ENCODE peak calls at places on chromosomes 16 and 17, in six cellular contexts. O, M, G, D, V and Z are unnamed samples.

GRCh38 chr17:81536299-81537290 is 8.4 kb downstream of the FSCN2 start:
- DNase-seq in D (no peak), O (no peak), M (no peak), G (no peak), V (no peak), Z (no peak)

GRCh38 chr16:85728879-85729278 is 22.0 kb downstream of the C16orf74 start:
- DNase-seq in M (no peak), D (no peak), G (no peak), O (no peak), V (no peak), Z (no peak)

GRCh38 chr17:59853168-59853918 is 39.4 kb downstream of the TUBD1 start:
- DNase-seq in M (peak), G (no peak), D (peak), O (peak), V (no peak), Z (no peak)

GRCh38 chr17:48162946-48163506 is 55.5 kb downstream of the SNX11 start:
- DNase-seq in V (no peak), M (peak), D (peak), G (no peak), O (no peak), Z (no peak)

GRCh38 chr16:87472935-87473334 is 19.9 kb downstream of the ZCCHC14 start:
- DNase-seq in D (no peak), G (no peak), O (no peak), V (no peak), M (no peak), Z (no peak)

GRCh38 chr16:35480988-35481387 is 2021.6 kb downstream of the TP53TG3F start:
- DNase-seq in M (no peak), V (no peak), O (no peak), D (no peak), G (no peak), Z (no peak)

GRCh38 chr17:31099051-31099450 is 4.3 kb downstream of the NF1 start:
- DNase-seq in V (no peak), O (no peak), G (no peak), D (no peak), M (no peak), Z (no peak)

GRCh38 chr17:63439682-63440081 is 6.4 kb downstream of the CYB561 start:
- DNase-seq in V (no peak), M (no peak), D (no peak), O (no peak), G (no peak), Z (no peak)

GRCh38 chr17:14873540-14873939 is 391.6 kb downstream of the PMP22 start:
- DNase-seq in V (no peak), G (no peak), O (no peak), M (no peak), D (no peak), Z (no peak)

GRCh38 chr16:11852092-11852809 is 909 bp upstream of the RSL1D1 start:
- DNase-seq in V (no peak), G (no peak), D (peak), O (no peak), M (no peak), Z (peak)

GRCh38 chr16:7351572-7351971 is 18.9 kb downstream of the RBFOX1 start:
- DNase-seq in D (no peak), V (no peak), O (no peak), G (no peak), M (no peak), Z (no peak)

GRCh38 chr17:74862108-74862901 is 2.6 kb upstream of the GRIN2C start:
- DNase-seq in O (no peak), M (peak), V (no peak), D (peak), G (no peak), Z (peak)

GRCh38 chr17:14871921-14872320 is 393.2 kb downstream of the PMP22 start:
- DNase-seq in O (no peak), V (no peak), M (no peak), D (no peak), G (no peak), Z (no peak)

GRCh38 chr17:78665952-78666920 is 89.0 kb upstream of the DNAH17 start:
- DNase-seq in V (no peak), M (peak), D (peak), G (no peak), O (no peak), Z (no peak)

GRCh38 chr17:16466407-16466806 is 25.6 kb downstream of the LRRC75A start:
- DNase-seq in O (no peak), G (no peak), M (no peak), V (no peak), D (no peak), Z (no peak)

GRCh38 chr17:75998327-75998795 is 2.3 kb upstream of the CDK3 start:
- DNase-seq in G (no peak), M (no peak), D (peak), O (no peak), V (no peak), Z (no peak)

GRCh38 chr16:9797306-9797705 is 384.9 kb downstream of the GRIN2A start:
- DNase-seq in O (no peak), G (no peak), V (no peak), M (no peak), D (peak), Z (no peak)

GRCh38 chr17:27293359-27293897 is 486 bp upstream of the WSB1 start:
- DNase-seq in M (peak), O (no peak), G (peak), D (no peak), V (no peak), Z (no peak)

GRCh38 chr16:87713469-87714229 is 52.1 kb downstream of the KLHDC4 start:
- DNase-seq in D (no peak), G (no peak), O (no peak), V (no peak), M (no peak), Z (no peak)

GRCh38 chr16:85995591-85996461 is 96.9 kb downstream of the IRF8 start:
- DNase-seq in G (no peak), D (no peak), V (no peak), O (no peak), M (peak), Z (no peak)

GRCh38 chr16:77711775-77712174 is 10.5 kb upstream of the NUDT7 start:
- DNase-seq in M (no peak), O (no peak), V (no peak), G (no peak), D (peak), Z (no peak)

GRCh38 chr16:30706046-30706445 is 7.1 kb downstream of the SRCAP start:
- DNase-seq in O (no peak), V (no peak), M (no peak), D (no peak), G (no peak), Z (no peak)

GRCh38 chr17:75848523-75849303 is 4.5 kb upstream of the UNC13D start:
- DNase-seq in D (peak), O (peak), M (peak), G (peak), V (peak), Z (peak)

GRCh38 chr16:87278191-87279093 is 38.8 kb downstream of the C16orf95 start:
- DNase-seq in O (peak), D (peak), G (peak), V (peak), M (peak), Z (peak)

GRCh38 chr16:68711421-68712139 is 25.5 kb upstream of the CDH1 start:
- DNase-seq in M (peak), G (no peak), V (no peak), O (no peak), D (no peak), Z (no peak)

GRCh38 chr16:15690296-15690695 is 40.3 kb downstream of the NDE1 start:
- DNase-seq in D (no peak), V (no peak), M (no peak), O (no peak), G (no peak), Z (no peak)

GRCh38 chr17:45931677-45932076 is 37.3 kb downstream of the MAPT start:
- DNase-seq in V (no peak), D (no peak), O (no peak), M (no peak), G (no peak), Z (no peak)

GRCh38 chr17:4739122-4740024 is at the start of the genes CXCL16 and ZMYND15:
- DNase-seq in V (peak), O (peak), D (no peak), M (peak), G (peak), Z (peak)

GRCh38 chr16:88512728-88513674 is 57.2 kb upstream of the ZC3H18 start:
- DNase-seq in D (no peak), G (no peak), O (no peak), M (peak), V (no peak), Z (no peak)

GRCh38 chr16:79703066-79703465 is 102.5 kb upstream of the MAF start:
- DNase-seq in G (no peak), O (no peak), M (no peak), D (no peak), V (no peak), Z (no peak)

GRCh38 chr17:56176101-56176500 is 22.8 kb downstream of the ANKFN1 start:
- DNase-seq in G (no peak), M (no peak), V (no peak), D (no peak), O (no peak), Z (no peak)

GRCh38 chr17:2850991-2851390 is 54.8 kb downstream of the RAP1GAP2 start:
- DNase-seq in M (no peak), G (no peak), V (no peak), D (no peak), O (no peak), Z (no peak)

GRCh38 chr17:59505610-59506276 is 59.7 kb upstream of the DHX40 start:
- DNase-seq in G (no peak), M (peak), D (peak), V (no peak), O (no peak), Z (no peak)

GRCh38 chr17:16282522-16282921 is 65.5 kb downstream of the PIGL start:
- DNase-seq in D (no peak), M (no peak), O (no peak), V (no peak), G (no peak), Z (no peak)

GRCh38 chr16:24773771-24774427 is 44.4 kb downstream of the TNRC6A start:
- DNase-seq in V (no peak), M (no peak), G (no peak), D (no peak), O (no peak), Z (no peak)

GRCh38 chr16:24776486-24777220 is 47.2 kb downstream of the TNRC6A start:
- DNase-seq in D (no peak), O (no peak), V (no peak), M (peak), G (no peak), Z (no peak)

GRCh38 chr16:24771779-24772157 is 42.3 kb downstream of the TNRC6A start:
- DNase-seq in M (no peak), V (no peak), D (peak), O (no peak), G (no peak), Z (no peak)

GRCh38 chr16:24775455-24775854 is 46.0 kb downstream of the TNRC6A start:
- DNase-seq in O (peak), G (no peak), D (no peak), M (no peak), V (no peak), Z (peak)

GRCh38 chr16:24774510-24774909 is 45.1 kb downstream of the TNRC6A start:
- DNase-seq in D (no peak), M (no peak), O (no peak), V (no peak), G (no peak), Z (no peak)
- H3K27ac ChIP-seq in D (no peak), M (no peak), O (no peak), V (no peak), G (no peak), Z (no peak)

GRCh38 chr16:84502581-84502980 is 1.9 kb downstream of the MEAK7 start:
- DNase-seq in G (no peak), O (no peak), M (no peak), V (no peak), D (no peak), Z (no peak)
- H3K4me3 ChIP-seq in G (no peak), O (no peak), M (no peak), V (no peak), D (no peak), Z (no peak)

GRCh38 chr17:980406-981291 is 1.1 kb upstream of the NXN start:
- DNase-seq in D (peak), O (peak), G (peak), V (peak), M (peak), Z (peak)

GRCh38 chr17:981292-981658 is 1.7 kb upstream of the NXN start:
- DNase-seq in D (no peak), M (no peak), O (no peak), G (no peak), V (no peak), Z (no peak)

GRCh38 chr17:979211-979538 is 401 bp downstream of the NXN start:
- DNase-seq in G (no peak), O (no peak), M (no peak), V (peak), D (no peak), Z (no peak)

GRCh38 chr17:978110-979093 is 1.2 kb downstream of the NXN start:
- DNase-seq in D (no peak), O (no peak), M (no peak), G (peak), V (no peak), Z (no peak)

DNA sequence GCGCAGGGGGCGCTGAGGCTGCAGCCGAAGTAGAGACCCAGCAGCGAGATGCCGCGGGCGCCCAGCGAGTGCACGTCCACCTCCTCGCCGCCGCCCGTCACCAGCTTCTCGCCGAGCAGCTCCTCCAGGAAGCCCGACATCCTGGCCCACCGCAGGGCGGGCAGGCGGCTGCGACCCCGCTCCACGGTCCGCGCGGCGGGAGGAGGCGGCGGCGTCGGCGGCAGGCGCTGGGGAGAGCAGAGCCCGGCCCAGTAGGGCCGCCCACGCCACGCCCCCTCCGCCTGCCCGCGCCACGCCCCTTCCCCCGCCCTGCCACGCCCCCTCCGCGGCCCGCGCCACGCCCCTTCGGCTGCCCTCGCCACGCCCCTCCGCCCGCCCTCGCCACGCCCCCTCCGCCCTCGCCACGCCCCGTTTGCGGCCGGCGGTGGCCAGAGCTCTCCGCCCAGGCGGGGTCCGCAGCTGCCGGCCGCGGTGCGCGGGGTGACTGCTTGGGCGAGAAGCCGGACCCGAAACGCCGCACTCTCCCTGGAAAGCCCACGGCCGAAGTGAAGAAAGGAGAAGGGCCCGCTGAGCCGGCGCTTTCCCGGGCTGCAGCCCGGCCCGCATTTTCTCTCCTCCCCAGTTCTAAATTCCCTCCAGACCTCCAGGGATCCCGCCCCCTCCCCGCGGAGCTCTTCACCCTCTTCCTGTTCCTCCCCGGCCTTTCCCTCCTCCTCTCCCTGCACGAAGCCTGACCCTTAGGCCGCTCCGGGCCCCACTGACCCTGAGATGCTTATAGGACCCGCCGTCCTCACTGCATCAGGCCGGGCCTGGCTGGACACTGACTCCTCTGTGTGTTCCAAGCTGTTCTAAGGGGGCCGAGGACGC is at the start of gene NXN:
- DNase-seq in O (peak), M (peak), V (peak), G (peak), D (peak), Z (peak)
- TF ChIP-seq POLR2A in O (peak), M (no peak), V (no peak), G (peak), D (peak), Z (no peak)

GRCh38 chr17:80158846-80159245 is 11.0 kb upstream of the CARD14 start:
- DNase-seq in D (no peak), G (no peak), M (no peak), O (no peak), V (no peak), Z (no peak)
- H3K27ac ChIP-seq in D (no peak), G (no peak), M (no peak), O (no peak), V (no peak), Z (no peak)

GRCh38 chr16:75012380-75013081 is 13.7 kb downstream of the ZNRF1 start:
- DNase-seq in O (no peak), G (no peak), V (no peak), M (no peak), D (no peak), Z (no peak)
- H3K4me3 ChIP-seq in O (no peak), G (no peak), V (peak), M (no peak), D (no peak), Z (no peak)

GRCh38 chr17:36486204-36487194 is at the start of gene ZNHIT3:
- DNase-seq in D (peak), O (peak), G (peak), V (peak), M (peak), Z (peak)
- TF ChIP-seq POLR2A in D (peak), O (peak), G (peak), V (no peak), M (no peak), Z (no peak)

DNA sequence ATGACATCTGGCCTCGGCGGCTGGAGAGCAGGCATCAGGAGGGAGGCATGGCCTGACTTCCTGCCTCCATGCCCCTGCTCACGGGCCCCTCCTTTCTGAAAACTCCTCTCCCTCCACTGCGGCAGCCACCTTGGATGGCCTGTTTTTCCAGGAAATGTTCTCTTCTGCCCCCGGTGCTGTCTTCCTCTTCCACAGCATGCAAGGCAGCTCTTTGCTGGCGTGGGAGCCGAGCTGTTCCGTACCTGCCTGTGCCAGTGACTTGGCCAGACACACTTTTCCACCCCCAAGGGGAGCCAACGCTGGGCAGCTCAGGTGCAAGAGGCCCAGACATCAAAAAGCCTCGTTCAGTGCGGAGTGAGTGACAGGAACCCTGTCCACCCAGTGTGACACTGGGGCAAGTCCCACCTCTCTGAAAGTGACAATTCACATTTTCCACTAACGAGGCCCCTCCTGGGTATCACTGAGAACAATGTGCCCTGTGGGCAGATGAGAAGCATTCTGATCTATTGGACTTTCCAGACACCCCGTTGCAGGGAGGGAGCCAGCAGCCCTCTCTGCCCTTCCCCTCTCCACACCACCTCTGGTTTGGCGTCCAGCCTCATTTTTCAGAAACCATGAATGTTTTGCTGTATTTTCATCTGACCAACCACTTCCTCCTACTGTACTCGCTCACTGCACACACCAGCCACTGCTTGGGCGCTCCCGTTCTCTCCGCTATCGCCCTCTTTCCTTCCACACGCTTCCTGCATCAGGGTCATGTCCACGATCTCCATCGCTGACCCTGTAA is 31.1 kb downstream of the NSMCE1 start:
- DNase-seq in D (no peak), M (peak), O (no peak), V (peak), G (peak), Z (no peak)
- H3K27ac ChIP-seq in D (no peak), M (peak), O (peak), V (peak), G (peak), Z (peak)

DNA sequence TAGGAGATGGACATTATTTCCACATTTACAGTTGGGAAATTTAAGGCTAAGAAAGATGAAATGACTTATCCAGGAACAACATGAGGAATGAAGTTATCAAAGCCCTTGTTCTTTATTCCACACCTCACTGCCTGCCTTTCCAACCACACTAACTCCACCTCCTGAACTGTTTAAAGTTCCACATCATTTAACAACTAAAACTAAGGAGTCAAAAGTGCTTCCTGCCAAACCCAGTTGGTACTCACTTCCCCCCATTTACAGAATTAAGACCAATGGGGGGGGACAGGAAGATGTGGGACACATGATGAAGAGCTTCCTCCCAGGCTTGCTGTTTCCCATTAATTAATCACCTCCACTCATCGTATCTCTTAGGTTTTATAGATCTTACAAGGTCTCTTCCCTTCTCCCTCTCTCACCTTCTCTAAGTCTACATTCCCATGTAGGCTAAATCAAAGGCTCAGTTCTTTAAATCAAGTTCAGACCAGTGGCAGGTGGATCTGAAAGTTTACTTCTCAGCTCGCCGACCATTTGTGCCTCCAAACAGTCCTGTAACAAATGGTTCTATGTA is 19.2 kb upstream of the TMEM101 start:
- DNase-seq in M (no peak), V (no peak), O (no peak), D (no peak), G (no peak), Z (no peak)
- H3K4me3 ChIP-seq in M (no peak), V (no peak), O (no peak), D (no peak), G (no peak), Z (no peak)